ENCODE peak calls at places on chromosomes 5 and 9, in nine cellular contexts. O, I, P, U, F, X, G, Q and L are unnamed samples.

GRCh38 chr9:34133436-34133949 is 7.0 kb upstream of the DCAF12 start:
- DNase-seq in I (no peak), X (no peak), P (no peak), F (no peak), Q (no peak), G (no peak), U (no peak), O (no peak), L (no peak)

GRCh38 chr9:32378496-32378895 is 5.9 kb upstream of the ACO1 start:
- DNase-seq in I (peak; percentile 33), G (peak; percentile 28), Q (no peak), U (peak; percentile 10), F (peak; percentile 62), X (no peak), P (no peak), O (peak; percentile 63), L (no peak)

GRCh38 chr5:143514915-143515314 is 111.4 kb upstream of the NR3C1 start:
- DNase-seq in U (no peak), P (no peak), O (peak; percentile 63), Q (no peak), I (no peak), F (no peak), G (no peak), X (no peak), L (no peak)

GRCh38 chr9:113578279-113578865 is 114.8 kb downstream of the RGS3 start:
- DNase-seq in O (no peak), F (no peak), X (no peak), Q (no peak), I (no peak), U (no peak), P (peak; percentile 23), G (no peak), L (no peak)

GRCh38 chr9:82091100-82091499 is 102.5 kb downstream of the SPATA31D1 start:
- DNase-seq in Q (no peak), P (no peak), I (no peak), X (no peak), F (no peak), O (no peak), G (peak; percentile 9), U (no peak), L (no peak)

GRCh38 chr9:112378441-112379176 is 1.3 kb upstream of the HSDL2 start:
- DNase-seq in I (no peak), O (no peak), F (no peak), U (no peak), G (peak; percentile 36), P (peak; percentile 29), X (no peak), Q (peak; percentile 37), L (no peak)

GRCh38 chr5:29697786-29698414 is 1495.6 kb upstream of the CDH6 start:
- DNase-seq in X (no peak), Q (no peak), U (no peak), I (no peak), O (no peak), F (peak; percentile 14), P (no peak), G (no peak), L (no peak)

GRCh38 chr9:107750741-107751521 is 261.4 kb upstream of the KLF4 start:
- DNase-seq in I (no peak), U (peak; percentile 73), X (peak; percentile 97), Q (no peak), F (peak; percentile 93), O (peak; percentile 98), G (peak; percentile 70), P (peak; percentile 91), L (peak; percentile 87)

GRCh38 chr5:168106008-168106761 is 185.3 kb upstream of the WWC1 start:
- DNase-seq in F (peak; percentile 35), G (no peak), X (no peak), U (no peak), I (no peak), Q (no peak), O (no peak), P (no peak), L (no peak)

GRCh38 chr5:73322453-73323076 is 126.0 kb downstream of the FOXD1 start:
- DNase-seq in I (no peak), Q (no peak), G (no peak), O (no peak), P (no peak), F (no peak), U (no peak), X (no peak), L (no peak)

GRCh38 chr9:108889649-108890067 is 27.6 kb downstream of the ACTL7A start:
- DNase-seq in O (peak; percentile 38), X (no peak), Q (no peak), G (no peak), U (no peak), F (no peak), P (no peak), I (no peak), L (no peak)

GRCh38 chr5:9468070-9468388 is 77.8 kb downstream of the SEMA5A start:
- DNase-seq in I (no peak), Q (no peak), X (no peak), G (no peak), O (peak; percentile 90), P (no peak), U (no peak), F (peak; percentile 79), L (no peak)

GRCh38 chr5:78983601-78984000 is 1.5 kb downstream of the ARSB start:
- DNase-seq in Q (no peak), I (no peak), X (no peak), O (no peak), G (no peak), U (no peak), F (no peak), P (no peak), L (no peak)

GRCh38 chr5:95862636-95863382 is 40.3 kb upstream of the GLRX start:
- DNase-seq in I (no peak), X (peak; percentile 79), G (peak; percentile 43), P (no peak), U (no peak), F (no peak), O (no peak), Q (no peak), L (no peak)

GRCh38 chr9:77910216-77910615 is 121.4 kb downstream of the GNAQ start:
- DNase-seq in P (no peak), I (no peak), F (no peak), O (no peak), U (no peak), X (no peak), Q (no peak), G (no peak), L (no peak)

GRCh38 chr9:98565152-98566135 is 143.3 kb downstream of the GABBR2 start:
- DNase-seq in U (no peak), Q (no peak), I (no peak), G (no peak), O (no peak), X (peak; percentile 65), P (no peak), F (no peak), L (no peak)

GRCh38 chr9:115006660-115007059 is 76.3 kb upstream of the TNFSF8 start:
- DNase-seq in P (no peak), U (no peak), G (no peak), F (peak; percentile 76), Q (no peak), O (peak; percentile 68), I (no peak), X (no peak), L (peak; percentile 31)

GRCh38 chr5:150616024-150616470 is 24.4 kb upstream of the SYNPO start:
- DNase-seq in F (no peak), Q (no peak), X (no peak), G (peak; percentile 84), U (no peak), P (peak; percentile 90), O (no peak), I (no peak), L (no peak)